ENCODE peak calls at places on chromosome 18, in seven cellular contexts. S, Z, K, N, R, V and O are unnamed samples. For H3K4me1, the result is how much of the 10 kb centered on the place peaks cover.

GRCh38 chr18:57523171-57523956 is 63.1 kb downstream of the FECH start:
- DNase-seq in S (no peak), Z (no peak), K (no peak), N (no peak), R (no peak), V (no peak), O (peak)

GRCh38 chr18:59453468-59453961 is 94.5 kb upstream of the LMAN1 start:
- DNase-seq in S (no peak), Z (peak), K (no peak), N (no peak), R (no peak), V (no peak), O (no peak)

GRCh38 chr18:33761363-33761762 is 183.3 kb downstream of the ASXL3 start:
- DNase-seq in S (no peak), Z (peak), K (peak), N (no peak), R (no peak), V (peak), O (no peak)

GRCh38 chr18:53603281-53603680 is 621.2 kb downstream of the MBD2 start:
- DNase-seq in S (no peak), Z (no peak), K (no peak), N (no peak), R (no peak), V (no peak), O (no peak)

GRCh38 chr18:78244779-78245178 is 734.8 kb upstream of the SALL3 start:
- DNase-seq in S (no peak), Z (no peak), K (no peak), N (no peak), R (no peak), V (no peak), O (no peak)

GRCh38 chr18:67199993-67200617 is 316.4 kb downstream of the DSEL start:
- DNase-seq in S (no peak), Z (peak), K (peak), N (peak), R (no peak), V (peak), O (no peak)

GRCh38 chr18:31302991-31303390 is 15.0 kb upstream of the DSG1 start:
- DNase-seq in S (no peak), Z (peak), K (peak), N (no peak), R (no peak), V (no peak), O (no peak)

GRCh38 chr18:37494406-37494805 is 71.2 kb downstream of the CELF4 start:
- DNase-seq in S (no peak), Z (no peak), K (no peak), N (no peak), R (no peak), V (no peak), O (no peak)

GRCh38 chr18:23340661-23341060 is 112.4 kb upstream of the RIOK3 start:
- DNase-seq in S (no peak), Z (no peak), K (no peak), N (no peak), R (no peak), V (no peak), O (no peak)

GRCh38 chr18:31241900-31242409 is 76.0 kb upstream of the DSG1 start:
- DNase-seq in S (no peak), Z (peak), K (peak), N (no peak), R (no peak), V (peak), O (peak)

GRCh38 chr18:394276-394996 is 106.1 kb downstream of the COLEC12 start:
- DNase-seq in S (no peak), Z (no peak), K (no peak), N (no peak), R (no peak), V (no peak), O (peak)

GRCh38 chr18:59096098-59096779 is 43.4 kb upstream of the SEC11C start:
- DNase-seq in S (no peak), Z (no peak), K (no peak), N (no peak), R (no peak), V (no peak), O (no peak)

GRCh38 chr18:51867767-51868166 is 472.2 kb upstream of the DCC start:
- DNase-seq in S (no peak), Z (no peak), K (peak), N (no peak), R (no peak), V (peak), O (no peak)

GRCh38 chr18:9178557-9178956 is 42.0 kb downstream of the ANKRD12 start:
- DNase-seq in S (no peak), Z (no peak), K (no peak), N (no peak), R (no peak), V (no peak), O (no peak)

GRCh38 chr18:58800582-58800981 is 64.1 kb upstream of the ZNF532 start:
- DNase-seq in S (no peak), Z (no peak), K (no peak), N (peak), R (no peak), V (no peak), O (no peak)

GRCh38 chr18:1014951-1015627 is 110.4 kb downstream of the ADCYAP1 start:
- DNase-seq in S (no peak), Z (no peak), K (peak), N (no peak), R (no peak), V (no peak), O (no peak)

GRCh38 chr18:66138642-66139041 is 387.8 kb downstream of the CDH7 start:
- DNase-seq in S (no peak), Z (no peak), K (no peak), N (no peak), R (no peak), V (no peak), O (no peak)

GRCh38 chr18:63199743-63200241 is 119.8 kb downstream of the BCL2 start:
- DNase-seq in S (no peak), Z (no peak), K (no peak), N (no peak), R (no peak), V (no peak), O (no peak)

GRCh38 chr18:4638680-4639079 is 183.6 kb upstream of the DLGAP1 start:
- DNase-seq in S (no peak), Z (no peak), K (no peak), N (no peak), R (no peak), V (no peak), O (no peak)

GRCh38 chr18:36460854-36461253 is 163.3 kb downstream of the FHOD3 start:
- DNase-seq in S (no peak), Z (no peak), K (no peak), N (no peak), R (no peak), V (no peak), O (no peak)

GRCh38 chr18:51480562-51481261 is 283.2 kb upstream of the MEX3C start:
- DNase-seq in S (no peak), Z (no peak), K (no peak), N (no peak), R (no peak), V (no peak), O (no peak)

GRCh38 chr18:37280701-37281100 is 284.9 kb downstream of the CELF4 start:
- DNase-seq in S (no peak), Z (no peak), K (no peak), N (no peak), R (no peak), V (no peak), O (no peak)

GRCh38 chr18:37391698-37392548 is 173.7 kb downstream of the CELF4 start:
- DNase-seq in S (no peak), Z (no peak), K (no peak), N (peak), R (no peak), V (no peak), O (no peak)

GRCh38 chr18:9992300-9992987 is 78.6 kb downstream of the VAPA start:
- DNase-seq in S (no peak), Z (no peak), K (no peak), N (no peak), R (no peak), V (no peak), O (no peak)

GRCh38 chr18:51498085-51498855 is 300.8 kb upstream of the MEX3C start:
- DNase-seq in S (no peak), Z (no peak), K (no peak), N (no peak), R (no peak), V (no peak), O (no peak)

GRCh38 chr18:7369006-7369405 is 138.1 kb downstream of the LRRC30 start:
- DNase-seq in S (no peak), Z (no peak), K (no peak), N (no peak), R (no peak), V (no peak), O (no peak)

GRCh38 chr18:11994708-11995444 is 13.6 kb downstream of the IMPA2 start:
- DNase-seq in S (peak), Z (peak), K (peak), N (no peak), R (no peak), V (no peak), O (peak)

GRCh38 chr18:57438669-57439616 is 3.8 kb downstream of the ONECUT2 start:
- DNase-seq in S (no peak), Z (peak), K (no peak), N (no peak), R (no peak), V (no peak), O (no peak)

GRCh38 chr18:21110667-21111350 is 804 bp downstream of the ROCK1 start:
- DNase-seq in S (peak), Z (peak), K (peak), N (no peak), R (peak), V (peak), O (peak)

GRCh38 chr18:50277935-50278334 is 3.4 kb downstream of the MBD1 start:
- DNase-seq in S (no peak), Z (no peak), K (peak), N (no peak), R (no peak), V (no peak), O (no peak)

GRCh38 chr18:58960946-58961722 is 96.5 kb downstream of the ZNF532 start:
- DNase-seq in S (no peak), Z (no peak), K (peak), N (no peak), R (no peak), V (no peak), O (no peak)

GRCh38 chr18:33282142-33282541 is 158.4 kb downstream of the CCDC178 start:
- DNase-seq in S (peak), Z (no peak), K (no peak), N (no peak), R (no peak), V (no peak), O (no peak)

GRCh38 chr18:34122724-34123334 is 101.9 kb downstream of the NOL4 start:
- DNase-seq in S (no peak), Z (peak), K (peak), N (peak), R (no peak), V (peak), O (peak)

GRCh38 chr18:21769206-21769605 is 28.6 kb downstream of the MIB1 start:
- DNase-seq in S (no peak), Z (no peak), K (peak), N (no peak), R (no peak), V (no peak), O (no peak)

GRCh38 chr18:51490417-51490816 is 292.9 kb upstream of the MEX3C start:
- DNase-seq in S (no peak), Z (no peak), K (no peak), N (no peak), R (no peak), V (no peak), O (no peak)

DNA sequence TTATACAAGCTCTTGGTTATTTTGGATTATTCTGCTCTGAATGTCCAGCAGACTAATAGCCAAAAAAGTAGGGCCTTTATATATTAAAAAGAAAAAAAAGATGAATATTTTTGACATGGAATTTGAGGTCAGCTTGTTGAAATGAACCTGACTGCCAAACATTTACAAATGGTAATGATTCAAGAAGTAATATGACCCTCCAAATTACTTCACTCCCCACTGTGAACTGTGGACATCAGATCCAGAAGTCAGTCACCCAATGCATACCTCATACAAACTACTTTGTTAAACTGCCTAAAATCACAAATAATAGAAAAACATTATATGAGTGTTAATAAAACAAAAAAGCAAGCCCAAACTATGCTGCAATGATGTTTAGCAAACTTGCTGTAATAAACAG is 10.0 kb downstream of the EPG5 start:
- DNase-seq in S (no peak), Z (no peak), K (peak), N (no peak), R (no peak), V (no peak), O (no peak)
- H3K4me1 ChIP-seq in S (half or more), Z (under half), K (half or more), N (under half), R (under half), V (under half), O (under half)

GRCh38 chr18:48733854-48734253 is 195.0 kb downstream of the CTIF start:
- DNase-seq in S (peak), Z (no peak), K (no peak), N (no peak), R (no peak), V (peak), O (no peak)
- H3K4me1 ChIP-seq in S (under half), Z (under half), K (under half), N (under half), R (under half), V (under half), O (under half)

DNA sequence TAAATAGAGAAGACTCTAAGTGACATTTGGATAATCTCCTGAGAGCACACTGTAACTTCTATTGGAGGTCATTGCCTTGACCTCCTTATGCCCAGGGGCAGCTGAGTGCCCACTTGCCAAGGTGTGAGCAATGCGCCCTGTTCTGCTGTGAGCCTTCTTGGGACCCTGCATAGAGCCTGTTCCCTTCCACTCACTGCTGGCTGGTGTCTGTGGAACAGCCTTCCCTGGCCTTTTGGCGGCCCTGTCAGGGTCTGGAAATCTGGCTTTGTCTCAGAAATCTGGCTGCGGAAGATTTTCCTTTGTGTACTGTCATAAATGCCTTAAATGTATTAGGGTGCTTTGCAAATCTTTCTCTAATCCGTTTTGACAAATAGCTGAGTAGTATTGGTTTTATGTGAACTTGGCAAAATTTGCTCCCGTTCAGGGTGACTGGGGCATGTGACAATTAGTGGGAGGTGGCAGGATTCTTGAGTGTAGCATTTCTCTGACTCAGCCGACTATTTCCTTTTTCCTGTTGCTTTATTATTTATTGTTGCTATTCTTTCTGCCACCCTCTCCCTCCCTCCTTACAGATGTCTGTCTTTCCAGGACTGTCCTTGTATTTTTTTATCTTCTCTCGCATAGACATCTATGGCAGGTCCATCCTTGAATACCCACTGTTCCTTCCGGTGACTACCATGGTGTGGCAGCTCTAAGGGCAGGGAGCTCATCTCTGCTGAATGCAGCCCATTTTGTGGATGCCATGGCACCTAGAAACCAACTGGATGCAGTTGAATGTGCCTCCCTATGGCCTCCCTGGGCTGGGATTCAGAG is 41.8 kb downstream of the LDLRAD4 start:
- DNase-seq in S (no peak), Z (no peak), K (no peak), N (no peak), R (peak), V (peak), O (no peak)
- H3K4me1 ChIP-seq in S (half or more), Z (under half), K (under half), N (under half), R (under half), V (under half), O (under half)

GRCh38 chr18:26185267-26185666 is 41.0 kb upstream of the TAF4B start:
- DNase-seq in S (no peak), Z (peak), K (no peak), N (no peak), R (no peak), V (peak), O (no peak)
- H3K4me1 ChIP-seq in S (under half), Z (under half), K (under half), N (under half), R (under half), V (under half), O (under half)

DNA sequence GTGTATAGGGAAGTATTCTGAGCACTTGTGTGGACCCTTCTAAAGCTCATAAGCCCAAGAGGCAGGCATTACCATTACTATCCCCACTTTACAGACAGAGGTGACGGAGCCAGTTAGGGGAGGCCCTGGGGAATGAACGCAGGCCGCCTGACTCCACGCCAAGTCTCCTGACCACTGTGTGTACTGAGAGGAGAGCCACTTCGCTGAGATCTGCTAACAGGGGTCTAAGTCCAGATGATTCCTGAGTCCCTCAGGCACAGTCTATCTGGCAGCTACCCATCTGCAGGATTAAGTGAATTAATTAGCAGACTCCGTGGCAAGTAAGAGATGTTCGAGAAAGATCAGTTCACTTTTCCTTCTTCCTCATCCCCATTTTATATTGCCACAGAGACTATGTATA is 13.7 kb downstream of the CYB5A start:
- DNase-seq in S (no peak), Z (no peak), K (no peak), N (no peak), R (no peak), V (no peak), O (no peak)
- H3K4me1 ChIP-seq in S (under half), Z (under half), K (under half), N (under half), R (half or more), V (under half), O (half or more)

GRCh38 chr18:79558196-79559120 is 121.1 kb upstream of the CTDP1 start:
- DNase-seq in S (peak), Z (no peak), K (no peak), N (no peak), R (peak), V (no peak), O (peak)
- H3K4me1 ChIP-seq in S (under half), Z (under half), K (under half), N (under half), R (under half), V (under half), O (under half)

GRCh38 chr18:13271512-13271911 is 53.0 kb downstream of the LDLRAD4 start:
- DNase-seq in S (no peak), Z (no peak), K (no peak), N (no peak), R (peak), V (no peak), O (peak)

GRCh38 chr18:13272411-13272810 is 53.9 kb downstream of the LDLRAD4 start:
- DNase-seq in S (no peak), Z (no peak), K (no peak), N (no peak), R (peak), V (no peak), O (no peak)

GRCh38 chr18:13269599-13270011 is 51.0 kb downstream of the LDLRAD4 start:
- DNase-seq in S (no peak), Z (no peak), K (peak), N (no peak), R (peak), V (no peak), O (no peak)

GRCh38 chr18:13268746-13269285 is 50.3 kb downstream of the LDLRAD4 start:
- DNase-seq in S (no peak), Z (no peak), K (peak), N (no peak), R (no peak), V (no peak), O (no peak)

DNA sequence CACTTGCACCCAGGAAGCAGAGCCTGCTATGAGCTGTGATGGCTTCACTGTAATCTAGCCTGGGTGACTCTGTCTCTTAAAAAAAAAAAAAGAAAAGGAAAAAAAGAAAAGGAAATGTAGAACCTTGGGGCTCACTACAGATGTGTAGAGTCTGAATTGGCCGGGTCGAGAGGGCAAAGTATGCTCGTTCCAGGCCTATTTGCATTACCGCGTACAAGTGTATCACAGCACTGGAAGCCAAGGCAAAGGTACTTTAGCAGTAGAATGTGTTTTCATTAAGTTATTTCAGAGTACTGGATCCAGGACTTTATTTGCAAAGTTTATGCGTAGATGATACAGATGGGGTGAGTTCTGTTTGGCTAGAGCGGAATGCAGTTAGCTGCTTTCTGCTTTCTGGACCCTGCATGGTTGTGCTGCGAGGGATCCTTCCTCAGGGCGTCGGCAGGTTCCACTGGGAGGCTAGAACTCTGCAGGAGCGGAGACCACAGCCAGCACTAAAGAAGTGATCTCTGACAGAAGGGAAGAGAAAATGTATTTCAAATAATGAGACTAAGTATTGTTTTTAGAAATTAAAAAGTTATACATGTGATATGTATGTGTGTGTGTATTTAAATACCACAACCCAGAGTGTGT is 51.8 kb downstream of the LDLRAD4 start:
- DNase-seq in S (no peak), Z (no peak), K (no peak), N (no peak), R (no peak), V (no peak), O (no peak)
- H3K4me1 ChIP-seq in S (half or more), Z (under half), K (under half), N (under half), R (under half), V (under half), O (half or more)

DNA sequence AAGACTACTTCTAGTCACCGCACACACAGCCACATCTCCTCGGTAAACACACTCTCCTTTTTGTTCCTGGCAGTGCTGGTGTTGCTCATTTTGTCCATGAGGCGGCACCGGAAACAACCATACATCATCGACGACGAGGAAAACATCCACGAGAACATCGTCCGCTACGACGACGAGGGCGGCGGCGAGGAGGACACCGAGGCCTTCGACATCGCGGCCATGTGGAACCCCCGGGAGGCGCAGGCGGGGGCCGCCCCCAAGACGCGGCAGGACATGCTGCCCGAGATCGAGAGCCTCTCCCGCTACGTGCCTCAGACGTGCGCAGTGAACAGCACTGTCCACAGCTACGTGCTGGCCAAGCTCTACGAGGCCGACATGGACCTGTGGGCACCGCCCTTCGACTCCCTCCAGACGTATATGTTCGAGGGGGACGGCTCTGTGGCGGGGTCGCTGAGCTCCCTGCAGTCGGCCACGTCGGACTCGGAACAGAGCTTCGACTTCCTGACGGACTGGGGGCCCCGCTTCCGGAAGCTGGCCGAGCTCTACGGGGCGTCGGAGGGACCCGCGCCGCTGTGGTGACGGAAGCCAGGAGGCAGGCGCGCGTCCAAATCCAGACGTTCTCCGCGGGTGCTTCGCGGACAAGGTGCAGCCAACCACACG is 221.0 kb downstream of the CDH20 start:
- DNase-seq in S (no peak), Z (no peak), K (no peak), N (no peak), R (no peak), V (no peak), O (peak)
- H3K4me1 ChIP-seq in S (under half), Z (under half), K (under half), N (under half), R (under half), V (under half), O (under half)